ENCODE peak calls at places on chromosome 17, in six cellular contexts. B is mesothelial cell of epicardium, N is hepatocyte, Y is nephron progenitor cell, Z is lung, R is GM20000. D is an unnamed sample.
A peak's percentile ranks its signal among the peaks of the same experiment; 100 is the strongest.

GRCh38 chr17:31495049-31495885 is 103.8 kb downstream of the RAB11FIP4 start:
- DNase-seq in Y (no peak), N (no peak), Z (no peak), B (no peak), R (no peak), D (no peak)

GRCh38 chr17:67682196-67682595 is 35.5 kb upstream of the NOL11 start:
- DNase-seq in R (no peak), Y (no peak), Z (no peak), N (no peak), B (no peak), D (no peak)

GRCh38 chr17:6328279-6328678 is 106.6 kb downstream of the AIPL1 start:
- DNase-seq in R (no peak), Z (no peak), B (no peak), N (no peak), Y (no peak), D (no peak)

GRCh38 chr17:66923881-66924280 is 40.6 kb upstream of the CACNG4 start:
- DNase-seq in R (no peak), Y (no peak), Z (no peak), B (no peak), N (no peak), D (no peak)

GRCh38 chr17:12599185-12599920 is 66.3 kb upstream of the MYOCD start:
- DNase-seq in N (no peak), R (no peak), Y (no peak), B (no peak), Z (no peak), D (no peak)

GRCh38 chr17:79607941-79608728 is 2.7 kb downstream of the RBFOX3 start:
- DNase-seq in N (peak; percentile 84), Z (no peak), Y (peak; percentile 92), R (peak; percentile 47), B (peak; percentile 75), D (peak; percentile 44)

GRCh38 chr17:1882836-1883235 is 53.0 kb downstream of the RPA1 start:
- DNase-seq in B (no peak), Y (peak; percentile 25), Z (no peak), R (peak; percentile 47), N (peak; percentile 32), D (peak; percentile 52)

GRCh38 chr17:19551148-19551547 is 17.5 kb downstream of the SLC47A1 start:
- DNase-seq in Y (no peak), Z (no peak), B (no peak), N (peak; percentile 52), R (no peak), D (no peak)

GRCh38 chr17:29326414-29326813 is 32.5 kb upstream of the NUFIP2 start:
- DNase-seq in B (no peak), Y (no peak), R (no peak), N (no peak), Z (no peak), D (no peak)

GRCh38 chr17:63840591-63841349 is 1.7 kb downstream of the SMARCD2 start:
- DNase-seq in N (no peak), Y (no peak), B (no peak), Z (no peak), R (no peak), D (no peak)

GRCh38 chr17:74917430-74917829 is 5.6 kb downstream of the USH1G start:
- DNase-seq in N (no peak), B (no peak), Y (no peak), Z (no peak), R (no peak), D (no peak)

GRCh38 chr17:77049440-77049839 is 91.3 kb upstream of the SEC14L1 start:
- DNase-seq in B (no peak), Y (no peak), Z (no peak), N (no peak), R (no peak), D (no peak)

GRCh38 chr17:4497101-4497824 is 1.4 kb upstream of the SPNS2 start:
- DNase-seq in Y (no peak), N (no peak), R (peak; percentile 71), B (no peak), Z (no peak), D (no peak)

GRCh38 chr17:74922694-74923537 is at the start of gene USH1G:
- DNase-seq in R (peak; percentile 77), N (peak; percentile 32), Z (no peak), B (no peak), Y (peak; percentile 51), D (no peak)

GRCh38 chr17:44555056-44555455 is 2.2 kb upstream of the FZD2 start:
- DNase-seq in N (no peak), Y (no peak), Z (no peak), R (no peak), B (no peak), D (no peak)

GRCh38 chr17:60586288-60586974 is 13.6 kb upstream of the PPM1D start:
- DNase-seq in B (no peak), N (peak; percentile 40), R (no peak), Z (no peak), Y (peak; percentile 5), D (no peak)

GRCh38 chr17:29665480-29665807 is 42.7 kb upstream of the CORO6 start:
- DNase-seq in Z (no peak), B (no peak), R (no peak), Y (no peak), N (no peak), D (no peak)

GRCh38 chr17:7673239-7673638 is 14.1 kb downstream of the TP53 start:
- DNase-seq in Z (no peak), Y (peak; percentile 33), N (no peak), R (no peak), B (no peak), D (peak; percentile 79)

GRCh38 chr17:6047966-6048365 is 22.2 kb upstream of the WSCD1 start:
- DNase-seq in R (no peak), Y (no peak), N (no peak), Z (no peak), B (no peak), D (no peak)

GRCh38 chr17:7887038-7887481 is 1.5 kb upstream of the CHD3 start:
- DNase-seq in B (no peak), R (no peak), Z (no peak), N (no peak), Y (no peak), D (no peak)

DNA sequence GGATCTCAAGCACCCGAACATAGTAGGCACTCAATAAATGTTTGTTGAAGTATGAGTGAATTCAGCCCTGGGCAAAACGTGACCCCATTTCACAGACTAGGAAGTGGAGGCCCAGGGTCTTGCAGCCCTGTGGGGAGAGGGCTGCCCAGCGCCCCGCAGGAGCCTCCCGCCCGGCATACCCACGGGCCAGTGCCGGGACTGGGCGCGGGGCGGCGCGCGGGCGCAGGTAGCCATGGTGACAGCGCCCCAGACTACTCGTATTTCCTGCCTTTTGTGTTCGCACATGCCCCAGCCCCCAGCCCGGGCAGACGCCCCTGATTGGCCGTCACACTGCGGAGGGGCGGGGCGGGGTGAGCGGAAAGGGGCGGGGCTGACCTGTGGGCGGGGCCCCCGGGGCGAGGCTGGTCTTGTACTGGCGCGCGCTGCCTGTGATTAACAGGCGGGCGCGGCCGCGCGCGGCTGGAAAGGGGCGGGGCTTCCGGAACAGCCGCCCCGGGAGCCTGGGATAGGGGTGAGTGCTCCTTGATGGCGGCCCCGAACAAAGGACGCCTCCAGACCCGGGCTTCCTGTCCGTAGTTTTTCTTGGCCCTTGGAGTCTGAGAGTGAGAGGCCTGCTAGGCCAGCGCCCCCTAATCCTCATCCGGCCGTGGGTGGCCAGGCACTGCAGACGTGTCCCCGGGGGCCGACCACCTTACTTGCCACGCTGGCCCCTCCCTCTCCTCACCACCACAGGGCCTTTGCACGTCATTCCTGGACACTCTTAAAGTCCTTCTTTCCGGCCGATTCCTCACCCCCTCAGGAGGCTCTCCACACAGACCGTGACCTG is 71.0 kb downstream of the RAI1 start:
- DNase-seq in R (peak; percentile 99), B (peak; percentile 94), Y (peak; percentile 98), Z (peak; percentile 95), N (peak; percentile 96), D (peak; percentile 97)
- TF ChIP-seq CTCF in R (peak; percentile 29), B (no peak), Y (peak; percentile 14), Z (no peak), N (peak; percentile 33), D (peak; percentile 40)

DNA sequence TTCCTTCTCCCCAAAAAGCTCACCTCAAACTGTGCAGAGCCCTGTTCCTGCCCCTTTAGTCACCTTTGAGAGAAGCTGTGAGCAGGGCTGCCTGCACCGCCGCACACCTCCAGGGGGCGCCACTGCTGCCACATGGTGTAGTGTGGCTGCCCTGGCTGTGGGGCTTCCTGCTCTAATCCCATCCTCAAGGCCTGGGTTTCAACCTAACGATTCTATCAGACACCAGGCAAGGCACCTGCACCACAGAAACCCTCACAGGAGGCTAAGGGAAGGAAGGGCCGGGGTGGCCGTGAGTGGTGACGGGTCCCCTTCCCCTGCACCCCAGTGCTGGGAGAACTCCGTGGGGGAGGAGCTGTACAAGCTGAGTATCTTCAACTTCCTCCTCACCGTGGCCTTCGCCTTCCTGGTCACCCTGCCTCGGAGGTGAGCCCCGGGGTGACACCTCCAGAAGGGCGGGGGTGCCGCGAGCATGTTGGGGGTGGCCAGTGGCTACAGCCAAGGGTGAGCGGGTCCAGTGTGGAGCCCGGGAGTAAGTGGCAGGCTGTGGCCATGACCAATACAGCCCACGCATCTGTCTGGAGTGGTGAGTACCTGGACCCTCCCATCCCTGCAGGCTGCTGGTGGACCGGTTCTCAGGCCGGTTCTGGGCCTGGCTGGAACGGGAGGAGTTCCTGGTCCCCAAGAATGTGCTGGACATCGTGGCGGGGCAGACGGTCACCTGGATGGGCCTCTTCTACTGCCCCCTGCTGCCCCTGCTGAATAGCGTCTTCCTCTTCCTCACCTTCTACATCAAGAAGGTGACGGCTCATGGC is 7.0 kb downstream of the TMC8 start:
- DNase-seq in R (peak; percentile 37), Y (no peak), B (no peak), N (no peak), Z (peak; percentile 35), D (peak; percentile 78)
- TF ChIP-seq CTCF in R (peak; percentile 47), Y (peak; percentile 25), B (peak; percentile 18), N (peak; percentile 30), Z (no peak), D (peak; percentile 91)

DNA sequence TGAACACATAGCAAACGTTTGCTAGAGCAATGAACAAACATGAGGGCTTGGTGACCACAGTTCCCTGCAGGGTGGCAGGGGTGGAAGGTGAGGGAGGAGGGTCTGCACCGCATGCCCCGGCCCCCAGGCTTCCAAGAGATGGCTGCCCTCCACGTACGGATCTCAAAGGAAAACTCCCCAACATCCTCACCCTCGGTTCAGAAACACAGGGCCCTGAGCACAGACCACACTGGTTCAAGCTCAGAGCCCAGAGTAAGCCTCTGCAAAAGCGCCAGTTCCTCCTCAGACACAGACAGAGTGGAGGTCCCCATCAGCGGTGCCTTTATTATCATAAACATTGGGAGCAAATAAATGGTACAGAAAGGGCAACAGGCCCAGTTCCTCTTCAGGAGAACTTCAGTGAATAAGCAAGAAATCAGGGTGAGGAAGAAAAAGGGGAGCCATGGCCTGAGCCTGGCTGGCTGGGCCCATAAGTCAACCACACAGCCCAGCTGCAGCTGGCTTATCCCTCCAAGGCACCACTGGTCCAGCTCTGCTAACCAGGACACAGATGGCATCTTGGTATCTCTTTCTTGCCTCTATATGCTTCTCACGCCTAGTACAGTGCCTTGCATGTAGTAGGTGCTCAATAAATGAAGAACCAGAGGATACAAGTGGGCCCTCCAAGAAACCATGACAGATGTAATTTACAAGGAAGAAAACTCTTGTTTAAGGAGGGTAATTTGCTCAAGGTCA is 11.0 kb downstream of the MPO start:
- DNase-seq in Z (no peak), N (no peak), Y (no peak), B (no peak), R (no peak), D (no peak)
- TF ChIP-seq CTCF in Z (no peak), N (no peak), Y (no peak), B (no peak), R (no peak), D (no peak)

DNA sequence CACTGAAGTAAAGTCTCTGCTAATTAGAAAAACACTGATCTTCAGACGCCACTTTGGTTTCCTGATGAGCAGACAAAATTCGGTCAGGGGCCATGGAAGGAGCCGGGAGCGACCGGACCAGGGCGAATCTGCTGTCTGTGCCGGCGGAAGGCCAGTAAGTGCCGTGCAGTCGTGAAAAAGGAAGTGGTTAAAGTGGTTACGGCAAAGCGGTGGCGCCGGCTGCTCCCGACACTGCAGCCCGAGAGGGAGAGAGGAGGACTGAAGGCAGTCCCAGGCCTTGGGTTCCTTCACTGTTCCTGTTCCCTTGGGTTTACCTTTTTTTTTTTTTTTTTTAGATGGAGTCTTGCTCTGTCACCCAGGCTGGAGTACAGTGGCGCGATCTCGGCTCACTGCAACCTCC is 17.3 kb upstream of the HEXD start:
- DNase-seq in B (no peak), R (peak; percentile 92), Z (no peak), Y (no peak), N (no peak), D (peak; percentile 73)
- TF ChIP-seq CTCF in B (no peak), R (no peak), Z (no peak), Y (no peak), N (no peak), D (no peak)

D was measured in activated CD8-positive, alpha-beta T cell treated with anti-CD3 and anti-CD28 coated beads for 36 hours.